ENCODE peak calls at places on chromosomes 12 and 14, in five cellular contexts. F is hypothalamus, T is AG04450, W is EL, Y is IMR-90. G is an unnamed sample.

GRCh38 chr12:53265783-53266182 is 2.3 kb upstream of the ESPL1 start:
- DNase-seq in Y (no peak), T (no peak), W (no peak), F (no peak), G (no peak)

GRCh38 chr12:29713729-29714128 is 70.0 kb downstream of the TMTC1 start:
- DNase-seq in W (no peak), Y (no peak), F (no peak), T (no peak), G (no peak)

GRCh38 chr12:24955389-24955788 is 6.5 kb upstream of the BCAT1 start:
- DNase-seq in Y (no peak), F (no peak), W (no peak), T (no peak), G (no peak)

GRCh38 chr14:68735836-68736235 is 57.0 kb downstream of the ZFP36L1 start:
- DNase-seq in W (no peak), Y (no peak), T (no peak), F (no peak), G (no peak)

GRCh38 chr12:63294327-63294632 is 143.3 kb upstream of the AVPR1A start:
- DNase-seq in F (no peak), W (peak; percentile 63), Y (peak; percentile 66), T (no peak), G (no peak)

GRCh38 chr14:104181761-104182530 is 43.6 kb downstream of the KIF26A start:
- DNase-seq in F (no peak), Y (no peak), W (no peak), T (no peak), G (no peak)

GRCh38 chr12:69238589-69239285 is 632 bp upstream of the CPSF6 start:
- DNase-seq in Y (no peak), T (no peak), F (no peak), W (no peak), G (no peak)

GRCh38 chr14:50957296-50957695 is 13.0 kb upstream of the PYGL start:
- DNase-seq in T (no peak), F (no peak), Y (peak; percentile 48), W (peak; percentile 32), G (no peak)

GRCh38 chr12:76123301-76124212 is 39.1 kb upstream of the NAP1L1 start:
- DNase-seq in F (no peak), W (peak; percentile 70), Y (peak; percentile 64), T (no peak), G (no peak)

GRCh38 chr14:104977681-104978647 is at the start of gene AHNAK2:
- DNase-seq in W (peak; percentile 81), F (no peak), Y (peak; percentile 67), T (peak; percentile 20), G (peak; percentile 92)

GRCh38 chr14:94562019-94562418 is 777 bp downstream of the SERPINA4 start:
- DNase-seq in Y (no peak), W (no peak), F (no peak), T (no peak), G (no peak)

GRCh38 chr12:41424651-41425050 is 236.5 kb downstream of the PDZRN4 start:
- DNase-seq in F (no peak), Y (no peak), T (no peak), W (no peak), G (no peak)

GRCh38 chr12:94277426-94278000 is 129.1 kb downstream of the PLXNC1 start:
- DNase-seq in T (no peak), W (no peak), F (no peak), Y (peak; percentile 26), G (no peak)

GRCh38 chr12:83016226-83016835 is 329.6 kb downstream of the TMTC2 start:
- DNase-seq in T (peak; percentile 57), W (peak; percentile 66), Y (peak; percentile 89), F (no peak), G (no peak)